ENCODE peak calls at places on chromosomes 1 and 21, in eight cellular contexts. One of them, this sample, is unnamed.

GRCh38 chr1:199242601-199243000 is 603.8 kb downstream of the PTPRC start:
- DNase-seq in CD8-positive, alpha-beta memory T cell: no peak
- DNase-seq in GM12865: no peak
- DNase-seq in ascending aorta: no peak
- DNase-seq in AG08396: no peak
- DNase-seq in hypothalamus: no peak
- DNase-seq in stimulated activated CD4-positive, alpha-beta T cell treated with anti-CD3 and anti-CD28 coated beads, Interleukin-2, amount 100 ng/mL, for 48 hours: no peak
- DNase-seq in retina: no peak
- DNase-seq in this sample: no peak

GRCh38 chr1:51086496-51087271 is 15.3 kb upstream of the C1orf185 start:
- DNase-seq in CD8-positive, alpha-beta memory T cell: no peak
- DNase-seq in GM12865: no peak
- DNase-seq in ascending aorta: no peak
- DNase-seq in AG08396: no peak
- DNase-seq in hypothalamus: no peak
- DNase-seq in stimulated activated CD4-positive, alpha-beta T cell treated with anti-CD3 and anti-CD28 coated beads, Interleukin-2, amount 100 ng/mL, for 48 hours: no peak
- DNase-seq in retina: no peak
- DNase-seq in this sample: no peak

GRCh38 chr21:45364464-45365185 is 40.3 kb upstream of the COL18A1 start:
- DNase-seq in CD8-positive, alpha-beta memory T cell: no peak
- DNase-seq in GM12865: no peak
- DNase-seq in ascending aorta: peak; percentile 82
- DNase-seq in AG08396: peak; percentile 60
- DNase-seq in hypothalamus: no peak
- DNase-seq in stimulated activated CD4-positive, alpha-beta T cell treated with anti-CD3 and anti-CD28 coated beads, Interleukin-2, amount 100 ng/mL, for 48 hours: no peak
- DNase-seq in retina: no peak
- DNase-seq in this sample: no peak

GRCh38 chr1:169105434-169106094 is 926 bp upstream of the ATP1B1 start:
- DNase-seq in CD8-positive, alpha-beta memory T cell: peak; percentile 27
- DNase-seq in GM12865: peak; percentile 61
- DNase-seq in ascending aorta: peak; percentile 80
- DNase-seq in AG08396: peak; percentile 33
- DNase-seq in hypothalamus: peak; percentile 81
- DNase-seq in stimulated activated CD4-positive, alpha-beta T cell treated with anti-CD3 and anti-CD28 coated beads, Interleukin-2, amount 100 ng/mL, for 48 hours: peak; percentile 10
- DNase-seq in retina: peak; percentile 88
- DNase-seq in this sample: peak; percentile 64

GRCh38 chr1:212034516-212035122 is 738 bp downstream of the INTS7 start:
- DNase-seq in CD8-positive, alpha-beta memory T cell: no peak
- DNase-seq in GM12865: no peak
- DNase-seq in ascending aorta: no peak
- DNase-seq in AG08396: no peak
- DNase-seq in hypothalamus: no peak
- DNase-seq in stimulated activated CD4-positive, alpha-beta T cell treated with anti-CD3 and anti-CD28 coated beads, Interleukin-2, amount 100 ng/mL, for 48 hours: no peak
- DNase-seq in retina: no peak
- DNase-seq in this sample: no peak

GRCh38 chr1:153566414-153567371 is 1.0 kb upstream of the S100A2 start:
- DNase-seq in CD8-positive, alpha-beta memory T cell: peak; percentile 63
- DNase-seq in GM12865: peak; percentile 71
- DNase-seq in ascending aorta: peak; percentile 99
- DNase-seq in AG08396: peak; percentile 97
- DNase-seq in hypothalamus: peak; percentile 16
- DNase-seq in stimulated activated CD4-positive, alpha-beta T cell treated with anti-CD3 and anti-CD28 coated beads, Interleukin-2, amount 100 ng/mL, for 48 hours: peak; percentile 76
- DNase-seq in retina: peak; percentile 76
- DNase-seq in this sample: peak; percentile 64

GRCh38 chr1:197017558-197018146 is 40.3 kb downstream of the CFHR5 start:
- DNase-seq in CD8-positive, alpha-beta memory T cell: no peak
- DNase-seq in GM12865: no peak
- DNase-seq in ascending aorta: no peak
- DNase-seq in AG08396: no peak
- DNase-seq in hypothalamus: no peak
- DNase-seq in stimulated activated CD4-positive, alpha-beta T cell treated with anti-CD3 and anti-CD28 coated beads, Interleukin-2, amount 100 ng/mL, for 48 hours: no peak
- DNase-seq in retina: no peak
- DNase-seq in this sample: no peak

GRCh38 chr1:26027716-26028489 is 6.3 kb downstream of the EXTL1 start:
- DNase-seq in CD8-positive, alpha-beta memory T cell: no peak
- DNase-seq in GM12865: no peak
- DNase-seq in ascending aorta: no peak
- DNase-seq in AG08396: no peak
- DNase-seq in hypothalamus: no peak
- DNase-seq in stimulated activated CD4-positive, alpha-beta T cell treated with anti-CD3 and anti-CD28 coated beads, Interleukin-2, amount 100 ng/mL, for 48 hours: no peak
- DNase-seq in retina: no peak
- DNase-seq in this sample: no peak

GRCh38 chr1:245310605-245311531 is 156.1 kb downstream of the KIF26B start:
- DNase-seq in CD8-positive, alpha-beta memory T cell: no peak
- DNase-seq in GM12865: peak; percentile 38
- DNase-seq in ascending aorta: peak; percentile 64
- DNase-seq in AG08396: no peak
- DNase-seq in hypothalamus: no peak
- DNase-seq in stimulated activated CD4-positive, alpha-beta T cell treated with anti-CD3 and anti-CD28 coated beads, Interleukin-2, amount 100 ng/mL, for 48 hours: no peak
- DNase-seq in retina: peak; percentile 72
- DNase-seq in this sample: no peak

GRCh38 chr1:6962956-6963915 is 178.0 kb downstream of the CAMTA1 start:
- DNase-seq in CD8-positive, alpha-beta memory T cell: peak; percentile 10
- DNase-seq in GM12865: peak; percentile 42
- DNase-seq in ascending aorta: peak; percentile 69
- DNase-seq in AG08396: no peak
- DNase-seq in hypothalamus: no peak
- DNase-seq in stimulated activated CD4-positive, alpha-beta T cell treated with anti-CD3 and anti-CD28 coated beads, Interleukin-2, amount 100 ng/mL, for 48 hours: peak; percentile 69
- DNase-seq in retina: peak; percentile 54
- DNase-seq in this sample: peak; percentile 72

GRCh38 chr21:15686506-15686905 is 43.3 kb upstream of the USP25 start:
- DNase-seq in CD8-positive, alpha-beta memory T cell: no peak
- DNase-seq in GM12865: no peak
- DNase-seq in ascending aorta: no peak
- DNase-seq in AG08396: no peak
- DNase-seq in hypothalamus: no peak
- DNase-seq in stimulated activated CD4-positive, alpha-beta T cell treated with anti-CD3 and anti-CD28 coated beads, Interleukin-2, amount 100 ng/mL, for 48 hours: no peak
- DNase-seq in retina: no peak
- DNase-seq in this sample: no peak

GRCh38 chr1:39087109-39087834 is 61.1 kb downstream of the NDUFS5 start:
- DNase-seq in CD8-positive, alpha-beta memory T cell: no peak
- DNase-seq in GM12865: peak; percentile 38
- DNase-seq in ascending aorta: peak; percentile 81
- DNase-seq in AG08396: peak; percentile 66
- DNase-seq in hypothalamus: no peak
- DNase-seq in stimulated activated CD4-positive, alpha-beta T cell treated with anti-CD3 and anti-CD28 coated beads, Interleukin-2, amount 100 ng/mL, for 48 hours: no peak
- DNase-seq in retina: no peak
- DNase-seq in this sample: peak; percentile 27

This sample was measured in MM.1S.